ENCODE peak calls at places on chromosomes 5 and 9, in eight cellular contexts. G is colonic mucosa, U is bronchial epithelial cell, R is OCI-LY7, W is astrocyte of the cerebellum, L is keratinocyte, N is gastrocnemius medialis, P is mesothelial cell of epicardium. Z is an unnamed sample.

GRCh38 chr5:145473032-145473642 is 362.0 kb downstream of the PRELID2 start:
- DNase-seq in G (no peak), U (peak), R (no peak), W (no peak), L (no peak), N (no peak), P (no peak), Z (no peak)

GRCh38 chr5:139914218-139914807 is 118.7 kb downstream of the PSD2 start:
- DNase-seq in G (no peak), U (peak), R (no peak), W (no peak), L (peak), N (no peak), P (no peak), Z (no peak)

GRCh38 chr9:94921072-94921471 is 194.6 kb downstream of the AOPEP start:
- DNase-seq in G (no peak), U (peak), R (no peak), W (no peak), L (no peak), N (no peak), P (no peak), Z (no peak)

GRCh38 chr9:86751956-86752355 is 195.3 kb downstream of the GAS1 start:
- DNase-seq in G (no peak), U (no peak), R (no peak), W (no peak), L (no peak), N (no peak), P (no peak), Z (no peak)

GRCh38 chr9:125594211-125594610 is 112.8 kb downstream of the MAPKAP1 start:
- DNase-seq in G (no peak), U (no peak), R (no peak), W (no peak), L (no peak), N (no peak), P (no peak), Z (no peak)

GRCh38 chr5:150734579-150735384 is 24.0 kb downstream of the DCTN4 start:
- DNase-seq in G (peak), U (no peak), R (peak), W (no peak), L (no peak), N (peak), P (no peak), Z (no peak)

GRCh38 chr9:100473271-100474081 is 527 bp downstream of the TMEFF1 start:
- DNase-seq in G (peak), U (no peak), R (peak), W (no peak), L (no peak), N (no peak), P (peak), Z (no peak)

GRCh38 chr9:127360829-127361228 is 36.1 kb upstream of the SLC2A8 start:
- DNase-seq in G (no peak), U (peak), R (no peak), W (peak), L (peak), N (no peak), P (no peak), Z (no peak)

GRCh38 chr5:58021476-58021875 is 438.4 kb downstream of the PLK2 start:
- DNase-seq in G (no peak), U (no peak), R (no peak), W (no peak), L (no peak), N (no peak), P (no peak), Z (no peak)

GRCh38 chr5:42948961-42949347 is 91.2 kb downstream of the ANXA2R start:
- DNase-seq in G (no peak), U (no peak), R (no peak), W (no peak), L (no peak), N (no peak), P (no peak), Z (no peak)

GRCh38 chr5:42950466-42951168 is 89.5 kb downstream of the ANXA2R start:
- DNase-seq in G (peak), U (peak), R (peak), W (peak), L (peak), N (peak), P (no peak), Z (no peak)

GRCh38 chr5:42951169-42951846 is 88.8 kb downstream of the ANXA2R start:
- DNase-seq in G (peak), U (no peak), R (peak), W (no peak), L (no peak), N (no peak), P (no peak), Z (no peak)

GRCh38 chr5:42950091-42950465 is 90.0 kb downstream of the ANXA2R start:
- DNase-seq in G (no peak), U (no peak), R (no peak), W (no peak), L (no peak), N (no peak), P (no peak), Z (no peak)

DNA sequence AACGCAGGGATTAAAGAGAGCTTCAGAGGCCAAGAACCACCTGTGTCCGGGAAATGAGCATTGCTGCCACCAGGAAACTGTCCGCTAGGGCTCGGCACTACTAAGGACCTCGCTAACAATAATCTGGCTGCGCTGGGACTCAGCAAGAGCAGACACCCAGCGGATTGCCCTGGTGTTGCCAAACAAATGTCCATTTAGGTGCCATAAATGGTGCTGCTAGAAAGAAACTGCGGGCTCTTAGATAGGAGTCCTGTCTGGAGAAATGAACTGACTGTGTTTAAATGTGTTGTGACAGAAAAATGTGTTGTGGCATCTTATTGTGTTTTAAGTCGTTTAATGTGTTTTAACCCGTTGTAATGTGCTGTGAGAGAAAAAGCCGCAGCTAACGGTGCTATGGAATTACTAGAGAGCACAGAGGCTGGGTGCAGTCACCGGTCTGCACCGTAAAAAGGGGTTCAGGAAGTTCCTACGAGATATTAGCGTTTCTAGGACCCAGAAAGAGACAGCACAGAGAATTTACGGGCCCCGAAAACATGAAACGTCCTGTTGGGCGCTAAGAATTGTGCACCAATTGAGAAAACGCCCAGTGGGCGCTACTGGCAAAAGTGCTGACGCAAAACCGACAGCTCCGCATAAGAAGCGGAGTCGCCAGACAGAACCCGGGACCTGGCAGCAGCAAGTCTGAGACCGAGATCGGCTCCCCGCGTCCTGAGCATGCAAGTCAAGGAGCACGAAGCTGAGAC is 90.6 kb downstream of the ANXA2R start:
- DNase-seq in G (peak), U (peak), R (peak), W (peak), L (no peak), N (no peak), P (no peak), Z (no peak)
- TF ChIP-seq CTCF in G (peak), U (peak), R (peak), W (peak), L (peak), N (peak), P (no peak), Z (no peak)

DNA sequence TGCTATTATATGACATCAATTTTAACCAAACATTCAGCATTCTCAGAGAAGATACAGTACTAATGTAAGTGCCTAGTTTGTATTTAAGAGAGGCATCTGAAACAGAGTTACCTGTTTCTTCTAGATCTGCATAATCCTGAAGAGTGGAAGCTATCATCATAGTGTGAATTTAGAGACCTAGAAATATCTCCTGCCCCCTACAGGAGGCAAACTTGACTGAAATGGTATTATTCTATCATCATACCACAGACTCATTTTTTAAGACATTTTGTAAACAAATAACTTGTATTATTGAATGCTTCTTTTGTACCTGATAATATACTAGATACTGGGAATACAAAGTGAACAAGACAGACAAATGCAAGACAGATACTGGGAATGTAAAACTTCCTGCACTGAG is 216.8 kb upstream of the RPS23 start:
- DNase-seq in G (no peak), U (peak), R (no peak), W (no peak), L (no peak), N (no peak), P (no peak), Z (no peak)
- TF ChIP-seq CTCF in G (no peak), U (peak), R (peak), W (no peak), L (peak), N (no peak), P (no peak), Z (peak)

DNA sequence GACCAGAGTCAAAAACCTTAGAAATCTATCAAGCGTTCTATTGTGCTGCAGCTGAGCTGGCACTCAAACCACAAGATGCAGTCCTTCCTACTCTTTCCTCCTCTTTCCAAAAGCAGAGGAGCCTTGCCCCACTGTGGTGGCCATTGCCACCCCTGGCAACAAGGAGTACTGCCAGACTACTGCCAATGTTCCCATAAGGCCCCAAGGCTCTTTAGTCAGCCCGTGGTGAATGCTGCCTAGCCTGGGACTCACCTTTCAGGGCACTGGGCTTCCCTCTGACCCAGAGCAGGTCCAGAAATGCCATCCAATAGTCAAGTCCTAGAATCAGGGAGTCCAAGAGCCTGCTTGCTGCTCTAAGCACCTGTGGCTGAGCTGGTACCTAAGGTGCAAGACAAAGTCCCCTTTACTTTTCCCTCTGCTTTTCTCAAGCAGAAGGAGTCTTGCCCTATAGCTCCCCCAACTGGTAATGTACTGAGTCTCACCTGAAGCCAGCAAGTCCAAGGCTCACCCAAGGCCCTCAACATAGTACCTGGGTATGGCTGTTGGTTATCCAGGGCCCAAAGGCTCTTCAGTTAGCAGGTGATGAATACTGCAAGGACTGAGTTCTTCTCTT is 219.4 kb downstream of the ATPSCKMT start:
- DNase-seq in G (no peak), U (peak), R (peak), W (peak), L (no peak), N (no peak), P (no peak), Z (no peak)
- TF ChIP-seq CTCF in G (no peak), U (peak), R (peak), W (peak), L (peak), N (no peak), P (no peak), Z (peak)

DNA sequence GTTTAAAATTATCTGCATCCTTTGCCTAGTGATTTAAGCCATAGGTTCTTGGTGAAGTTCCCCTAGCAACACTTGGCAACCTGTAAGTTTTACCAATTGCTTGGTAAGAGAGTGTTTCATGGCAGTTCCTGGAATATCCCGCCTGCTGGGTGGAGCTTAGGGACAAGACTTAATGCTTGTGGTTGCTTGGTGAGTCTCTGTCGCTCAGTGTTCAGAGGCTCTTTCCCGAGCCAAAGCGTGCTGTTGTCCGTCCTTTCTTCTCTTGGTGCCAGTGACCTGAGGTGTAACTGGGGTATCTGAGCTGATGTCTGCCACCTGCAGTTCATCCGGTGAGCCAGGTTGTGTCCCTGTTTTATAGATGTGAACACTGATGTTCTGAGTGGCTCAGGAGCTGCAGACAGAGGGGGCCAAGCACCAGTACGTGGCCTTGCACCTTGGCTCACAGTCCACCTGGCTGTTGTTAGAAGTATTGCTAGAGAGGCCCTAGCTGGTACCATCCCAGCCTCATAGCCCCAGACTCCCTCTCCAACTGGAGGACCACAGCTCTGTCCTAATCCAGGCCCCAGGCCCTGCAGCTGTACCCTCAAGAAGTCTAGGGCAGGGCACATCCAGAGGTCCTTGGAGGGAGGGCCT is 16.1 kb downstream of the PHF2 start:
- DNase-seq in G (no peak), U (no peak), R (peak), W (no peak), L (no peak), N (no peak), P (no peak), Z (no peak)
- TF ChIP-seq CTCF in G (no peak), U (peak), R (peak), W (peak), L (peak), N (no peak), P (no peak), Z (peak)